ENCODE peak calls at places on chromosomes 12 and 14, in six cellular contexts. G is lung, N is substantia nigra, R is Karpas-422, E is heart right ventricle, T is neural progenitor cell. W is an unnamed sample.

GRCh38 chr12:123131291-123131831 is 19.5 kb downstream of the PITPNM2 start:
- DNase-seq in T (no peak), N (no peak), E (no peak), R (no peak), G (no peak), W (no peak)

GRCh38 chr14:40317690-40318089 is 885.5 kb upstream of the FBXO33 start:
- DNase-seq in E (no peak), T (no peak), R (no peak), G (no peak), N (no peak), W (no peak)

GRCh38 chr14:99519347-99519881 is 38.2 kb downstream of the CCNK start:
- DNase-seq in R (no peak), N (no peak), E (no peak), G (no peak), T (no peak), W (no peak)

GRCh38 chr12:101297661-101298060 is 17.8 kb downstream of the UTP20 start:
- DNase-seq in E (no peak), G (no peak), N (no peak), T (no peak), R (no peak), W (no peak)

GRCh38 chr12:12890815-12891645 is at the start of gene GPRC5A:
- DNase-seq in R (no peak), G (peak), T (peak), E (peak), N (no peak), W (peak)

GRCh38 chr14:55398679-55399078 is 13.0 kb downstream of the ATG14 start:
- DNase-seq in T (no peak), N (no peak), E (no peak), R (no peak), G (no peak), W (peak)

GRCh38 chr12:52029686-52030085 is 21.6 kb upstream of the NR4A1 start:
- DNase-seq in E (no peak), N (no peak), R (peak), T (peak), G (no peak), W (no peak)

GRCh38 chr12:49060237-49061156 is at the start of gene KMT2D:
- DNase-seq in R (peak), T (peak), N (peak), G (peak), E (peak), W (peak)

GRCh38 chr12:55979069-55979468 is 5.2 kb downstream of the RAB5B start:
- DNase-seq in N (no peak), T (no peak), G (no peak), R (no peak), E (no peak), W (no peak)

GRCh38 chr12:28563926-28564325 is 373.7 kb downstream of the CCDC91 start:
- DNase-seq in T (no peak), R (no peak), N (no peak), G (no peak), E (no peak), W (peak)

GRCh38 chr14:26791117-26791806 is 193.4 kb upstream of the NOVA1 start:
- DNase-seq in N (no peak), T (peak), R (no peak), E (no peak), G (no peak), W (no peak)
- H3K27ac ChIP-seq in N (no peak), T (no peak), R (no peak), E (no peak), G (no peak), W (no peak)

GRCh38 chr14:68254669-68255527 is 435.3 kb downstream of the RAD51B start:
- DNase-seq in R (no peak), E (no peak), T (no peak), G (no peak), N (no peak), W (no peak)
- H3K27ac ChIP-seq in R (no peak), E (no peak), T (no peak), G (no peak), N (no peak), W (no peak)

DNA sequence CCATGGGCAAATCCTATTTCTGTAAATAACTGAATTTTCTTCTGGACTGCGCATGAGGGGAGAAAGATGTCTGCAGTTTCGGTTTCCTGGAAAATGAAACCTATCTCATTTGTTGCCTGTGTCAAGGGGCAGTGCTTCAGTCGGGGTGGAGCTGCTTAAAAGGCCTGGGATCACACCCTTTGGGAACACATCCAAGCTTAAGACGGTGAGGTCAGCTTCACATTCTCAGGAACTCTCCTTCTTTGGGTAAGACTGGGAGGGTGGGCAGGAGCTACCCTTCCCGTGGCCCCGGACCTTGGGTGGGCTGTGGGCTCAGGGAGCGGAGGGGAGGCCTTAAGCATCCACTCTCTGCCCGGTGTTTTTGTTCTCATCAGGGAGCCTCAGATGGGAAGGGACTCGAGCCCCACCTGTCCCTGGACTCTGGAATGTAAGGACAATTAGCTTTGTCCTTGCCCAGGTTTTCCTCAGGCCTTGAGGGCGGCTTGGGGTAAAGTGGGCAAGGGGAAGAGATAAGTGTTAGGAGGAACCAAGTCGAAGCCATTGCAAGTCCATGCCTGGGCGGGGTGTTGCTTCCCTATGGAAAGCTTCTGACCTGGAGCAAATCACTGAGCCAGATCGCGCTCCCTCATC is at the start of gene IFI27:
- DNase-seq in T (no peak), N (no peak), R (no peak), E (no peak), G (peak), W (no peak)
- H3K27ac ChIP-seq in T (no peak), N (no peak), R (no peak), E (peak), G (peak), W (no peak)

DNA sequence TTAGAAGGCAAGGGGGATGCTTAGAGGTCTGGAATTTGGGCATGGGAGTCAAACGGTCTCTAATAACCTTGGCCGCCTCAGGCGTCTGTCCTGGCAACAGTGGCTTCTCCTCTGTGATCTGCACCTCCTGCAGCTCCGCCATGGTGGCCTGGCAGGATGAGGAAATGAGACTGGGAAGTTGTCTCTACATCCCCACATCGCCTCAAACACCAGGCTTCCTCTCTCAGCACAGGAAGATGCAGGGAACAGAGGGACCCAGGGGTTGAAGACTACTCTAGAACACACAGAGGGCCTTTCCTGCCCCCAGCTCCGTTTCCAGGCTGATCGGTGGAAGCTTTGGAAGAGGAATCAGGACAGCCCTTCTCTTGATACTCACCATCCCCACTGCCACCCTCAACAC is 1.7 kb downstream of the NDRG2 start:
- DNase-seq in E (peak), N (no peak), G (no peak), R (no peak), T (no peak), W (no peak)
- H3K27ac ChIP-seq in E (peak), N (peak), G (peak), R (no peak), T (no peak), W (no peak)

GRCh38 chr12:121209221-121209620 is 708 bp upstream of the P2RX4 start:
- DNase-seq in E (no peak), N (no peak), R (no peak), G (no peak), T (no peak), W (no peak)
- H3K27ac ChIP-seq in E (no peak), N (peak), R (no peak), G (no peak), T (no peak), W (no peak)

W was measured in AG04450.